ENCODE peak calls at places on chromosomes 1 and 21, in ten cellular contexts. One of them, this sample, is unnamed.

GRCh38 chr21:46084041-46084561 is 13.8 kb upstream of the COL6A2 start:
- DNase-seq in Right ventricle myocardium inferior: no peak
- DNase-seq in KBM-7: no peak
- DNase-seq in AG04450: no peak
- DNase-seq in CD8-positive, alpha-beta memory T cell: no peak
- DNase-seq in caudate nucleus: no peak
- DNase-seq in activated CD8-positive, alpha-beta T cell treated with anti-CD3 and anti-CD28 coated beads for 36 hours: no peak
- DNase-seq in activated T-helper 1 cell treated with anti-CD3 and anti-CD28 coated beads, Interleukin-2, amount 50 U/mL, for 16 hours: no peak
- DNase-seq in hippocampal formation: no peak
- DNase-seq in omental fat pad: no peak
- DNase-seq in this sample: no peak

GRCh38 chr21:42038393-42038792 is 28.2 kb upstream of the ZBTB21 start:
- DNase-seq in hippocampal formation: no peak
- DNase-seq in AG04450: no peak
- DNase-seq in activated T-helper 1 cell treated with anti-CD3 and anti-CD28 coated beads, Interleukin-2, amount 50 U/mL, for 16 hours: no peak
- DNase-seq in omental fat pad: no peak
- DNase-seq in caudate nucleus: no peak
- DNase-seq in KBM-7: no peak
- DNase-seq in CD8-positive, alpha-beta memory T cell: no peak
- DNase-seq in Right ventricle myocardium inferior: no peak
- DNase-seq in activated CD8-positive, alpha-beta T cell treated with anti-CD3 and anti-CD28 coated beads for 36 hours: no peak
- DNase-seq in this sample: no peak

GRCh38 chr1:15836772-15837669 is 10.5 kb upstream of the SPEN start:
- DNase-seq in activated T-helper 1 cell treated with anti-CD3 and anti-CD28 coated beads, Interleukin-2, amount 50 U/mL, for 16 hours: no peak
- DNase-seq in caudate nucleus: no peak
- DNase-seq in hippocampal formation: peak; percentile 7
- DNase-seq in omental fat pad: no peak
- DNase-seq in CD8-positive, alpha-beta memory T cell: peak; percentile 62
- DNase-seq in Right ventricle myocardium inferior: peak; percentile 85
- DNase-seq in KBM-7: no peak
- DNase-seq in AG04450: no peak
- DNase-seq in activated CD8-positive, alpha-beta T cell treated with anti-CD3 and anti-CD28 coated beads for 36 hours: peak; percentile 91
- DNase-seq in this sample: no peak

GRCh38 chr1:197683280-197683679 is 92.0 kb downstream of the DENND1B start:
- DNase-seq in hippocampal formation: no peak
- DNase-seq in AG04450: no peak
- DNase-seq in Right ventricle myocardium inferior: no peak
- DNase-seq in activated T-helper 1 cell treated with anti-CD3 and anti-CD28 coated beads, Interleukin-2, amount 50 U/mL, for 16 hours: no peak
- DNase-seq in KBM-7: no peak
- DNase-seq in caudate nucleus: no peak
- DNase-seq in activated CD8-positive, alpha-beta T cell treated with anti-CD3 and anti-CD28 coated beads for 36 hours: no peak
- DNase-seq in omental fat pad: no peak
- DNase-seq in CD8-positive, alpha-beta memory T cell: no peak
- DNase-seq in this sample: no peak

GRCh38 chr1:29544406-29544805 is 308.1 kb downstream of the PTPRU start:
- DNase-seq in hippocampal formation: no peak
- DNase-seq in activated T-helper 1 cell treated with anti-CD3 and anti-CD28 coated beads, Interleukin-2, amount 50 U/mL, for 16 hours: no peak
- DNase-seq in caudate nucleus: no peak
- DNase-seq in Right ventricle myocardium inferior: no peak
- DNase-seq in activated CD8-positive, alpha-beta T cell treated with anti-CD3 and anti-CD28 coated beads for 36 hours: no peak
- DNase-seq in AG04450: no peak
- DNase-seq in KBM-7: no peak
- DNase-seq in CD8-positive, alpha-beta memory T cell: no peak
- DNase-seq in omental fat pad: no peak
- DNase-seq in this sample: no peak

GRCh38 chr1:212070720-212071302 is 35.3 kb downstream of the DTL start:
- DNase-seq in activated CD8-positive, alpha-beta T cell treated with anti-CD3 and anti-CD28 coated beads for 36 hours: no peak
- DNase-seq in omental fat pad: no peak
- DNase-seq in CD8-positive, alpha-beta memory T cell: peak; percentile 36
- DNase-seq in hippocampal formation: no peak
- DNase-seq in caudate nucleus: peak; percentile 33
- DNase-seq in activated T-helper 1 cell treated with anti-CD3 and anti-CD28 coated beads, Interleukin-2, amount 50 U/mL, for 16 hours: no peak
- DNase-seq in AG04450: peak; percentile 8
- DNase-seq in Right ventricle myocardium inferior: no peak
- DNase-seq in KBM-7: peak; percentile 58
- DNase-seq in this sample: peak; percentile 66

GRCh38 chr1:41478118-41478748 is 6.2 kb downstream of the EDN2 start:
- DNase-seq in CD8-positive, alpha-beta memory T cell: no peak
- DNase-seq in Right ventricle myocardium inferior: peak; percentile 37
- DNase-seq in KBM-7: no peak
- DNase-seq in caudate nucleus: no peak
- DNase-seq in AG04450: no peak
- DNase-seq in activated T-helper 1 cell treated with anti-CD3 and anti-CD28 coated beads, Interleukin-2, amount 50 U/mL, for 16 hours: no peak
- DNase-seq in activated CD8-positive, alpha-beta T cell treated with anti-CD3 and anti-CD28 coated beads for 36 hours: no peak
- DNase-seq in hippocampal formation: no peak
- DNase-seq in omental fat pad: no peak
- DNase-seq in this sample: no peak

GRCh38 chr1:226763741-226764264 is 24.7 kb upstream of the ITPKB start:
- DNase-seq in hippocampal formation: no peak
- DNase-seq in activated T-helper 1 cell treated with anti-CD3 and anti-CD28 coated beads, Interleukin-2, amount 50 U/mL, for 16 hours: no peak
- DNase-seq in Right ventricle myocardium inferior: no peak
- DNase-seq in KBM-7: no peak
- DNase-seq in caudate nucleus: no peak
- DNase-seq in activated CD8-positive, alpha-beta T cell treated with anti-CD3 and anti-CD28 coated beads for 36 hours: peak; percentile 42
- DNase-seq in AG04450: peak; percentile 60
- DNase-seq in omental fat pad: no peak
- DNase-seq in CD8-positive, alpha-beta memory T cell: no peak
- DNase-seq in this sample: peak; percentile 63

GRCh38 chr1:84825161-84825560 is 67.8 kb downstream of the LPAR3 start:
- DNase-seq in KBM-7: no peak
- DNase-seq in activated CD8-positive, alpha-beta T cell treated with anti-CD3 and anti-CD28 coated beads for 36 hours: no peak
- DNase-seq in omental fat pad: no peak
- DNase-seq in Right ventricle myocardium inferior: no peak
- DNase-seq in CD8-positive, alpha-beta memory T cell: no peak
- DNase-seq in AG04450: no peak
- DNase-seq in activated T-helper 1 cell treated with anti-CD3 and anti-CD28 coated beads, Interleukin-2, amount 50 U/mL, for 16 hours: no peak
- DNase-seq in hippocampal formation: no peak
- DNase-seq in caudate nucleus: no peak
- DNase-seq in this sample: no peak

GRCh38 chr1:41161851-41162250 is 80.3 kb downstream of the SCMH1 start:
- DNase-seq in Right ventricle myocardium inferior: no peak
- DNase-seq in hippocampal formation: no peak
- DNase-seq in caudate nucleus: no peak
- DNase-seq in CD8-positive, alpha-beta memory T cell: no peak
- DNase-seq in KBM-7: no peak
- DNase-seq in AG04450: no peak
- DNase-seq in omental fat pad: no peak
- DNase-seq in activated CD8-positive, alpha-beta T cell treated with anti-CD3 and anti-CD28 coated beads for 36 hours: no peak
- DNase-seq in activated T-helper 1 cell treated with anti-CD3 and anti-CD28 coated beads, Interleukin-2, amount 50 U/mL, for 16 hours: no peak
- DNase-seq in this sample: no peak

GRCh38 chr1:106907795-106908194 is 148.7 kb upstream of the PRMT6 start:
- DNase-seq in Right ventricle myocardium inferior: no peak
- DNase-seq in caudate nucleus: no peak
- DNase-seq in AG04450: no peak
- DNase-seq in CD8-positive, alpha-beta memory T cell: no peak
- DNase-seq in activated T-helper 1 cell treated with anti-CD3 and anti-CD28 coated beads, Interleukin-2, amount 50 U/mL, for 16 hours: no peak
- DNase-seq in omental fat pad: no peak
- DNase-seq in activated CD8-positive, alpha-beta T cell treated with anti-CD3 and anti-CD28 coated beads for 36 hours: no peak
- DNase-seq in hippocampal formation: no peak
- DNase-seq in KBM-7: no peak
- DNase-seq in this sample: no peak

GRCh38 chr1:220879509-220880366 is 495 bp downstream of the HLX start:
- DNase-seq in activated CD8-positive, alpha-beta T cell treated with anti-CD3 and anti-CD28 coated beads for 36 hours: peak; percentile 17
- DNase-seq in CD8-positive, alpha-beta memory T cell: no peak
- DNase-seq in Right ventricle myocardium inferior: peak; percentile 89
- DNase-seq in omental fat pad: no peak
- DNase-seq in activated T-helper 1 cell treated with anti-CD3 and anti-CD28 coated beads, Interleukin-2, amount 50 U/mL, for 16 hours: no peak
- DNase-seq in AG04450: no peak
- DNase-seq in hippocampal formation: no peak
- DNase-seq in caudate nucleus: no peak
- DNase-seq in KBM-7: peak; percentile 43
- DNase-seq in this sample: peak; percentile 72

GRCh38 chr1:12604114-12604874 is 13.7 kb downstream of the DHRS3 start:
- DNase-seq in AG04450: peak; percentile 90
- DNase-seq in hippocampal formation: no peak
- DNase-seq in activated CD8-positive, alpha-beta T cell treated with anti-CD3 and anti-CD28 coated beads for 36 hours: peak; percentile 90
- DNase-seq in caudate nucleus: no peak
- DNase-seq in KBM-7: peak; percentile 70
- DNase-seq in activated T-helper 1 cell treated with anti-CD3 and anti-CD28 coated beads, Interleukin-2, amount 50 U/mL, for 16 hours: peak; percentile 26
- DNase-seq in CD8-positive, alpha-beta memory T cell: peak; percentile 67
- DNase-seq in Right ventricle myocardium inferior: no peak
- DNase-seq in omental fat pad: no peak
- DNase-seq in this sample: peak; percentile 95

This sample was measured in astrocyte of the hippocampus.